ENCODE peak calls at places on chromosomes 6 and 20, in five cellular contexts. C, Q, I, K and V are unnamed samples.

GRCh38 chr6:113352831-113353230 is 504.3 kb upstream of the MARCKS start:
- DNase-seq in C (no peak), Q (no peak), I (no peak), K (no peak), V (no peak)

GRCh38 chr6:129785756-129786135 is 75.4 kb downstream of the TMEM244 start:
- DNase-seq in C (no peak), Q (no peak), I (no peak), K (no peak), V (no peak)

GRCh38 chr6:17015144-17015543 is 86.7 kb upstream of the STMND1 start:
- DNase-seq in C (no peak), Q (no peak), I (no peak), K (peak; percentile 64), V (no peak)

GRCh38 chr6:166032366-166033171 is 135.1 kb downstream of the TBXT start:
- DNase-seq in C (no peak), Q (no peak), I (peak; percentile 51), K (no peak), V (no peak)

GRCh38 chr6:137904822-137905617 is 38.0 kb downstream of the TNFAIP3 start:
- DNase-seq in C (no peak), Q (no peak), I (no peak), K (peak; percentile 88), V (peak; percentile 28)

GRCh38 chr6:82750570-82750969 is 315.1 kb downstream of the UBE3D start:
- DNase-seq in C (no peak), Q (no peak), I (no peak), K (no peak), V (no peak)

GRCh38 chr6:35026434-35027222 is 114.5 kb downstream of the TCP11 start:
- DNase-seq in C (no peak), Q (no peak), I (no peak), K (no peak), V (no peak)

GRCh38 chr6:36126553-36127458 is 3.5 kb upstream of the MAPK13 start:
- DNase-seq in C (no peak), Q (no peak), I (no peak), K (no peak), V (no peak)

GRCh38 chr20:46139908-46140482 is 21.9 kb downstream of the CD40 start:
- DNase-seq in C (no peak), Q (no peak), I (peak; percentile 20), K (no peak), V (no peak)

GRCh38 chr6:104705095-104705707 is 154.5 kb downstream of the HACE1 start:
- DNase-seq in C (no peak), Q (no peak), I (no peak), K (no peak), V (no peak)

GRCh38 chr20:10696650-10697049 is 22.9 kb upstream of the JAG1 start:
- DNase-seq in C (no peak), Q (no peak), I (peak; percentile 32), K (no peak), V (no peak)

GRCh38 chr6:150813319-150813992 is 52.0 kb upstream of the MTHFD1L start:
- DNase-seq in C (no peak), Q (peak; percentile 48), I (no peak), K (peak; percentile 71), V (peak; percentile 76)

GRCh38 chr6:3748208-3748701 is 3.3 kb downstream of the PXDC1 start:
- DNase-seq in C (no peak), Q (no peak), I (peak; percentile 18), K (no peak), V (peak; percentile 79)

GRCh38 chr6:46320505-46320904 is 149.7 kb upstream of the ENPP5 start:
- DNase-seq in C (no peak), Q (no peak), I (no peak), K (no peak), V (no peak)

GRCh38 chr6:144581807-144582537 is 296.8 kb downstream of the UTRN start:
- DNase-seq in C (no peak), Q (no peak), I (peak; percentile 43), K (no peak), V (peak; percentile 20)

GRCh38 chr20:50519036-50519780 is 9.0 kb downstream of the PTPN1 start:
- DNase-seq in C (no peak), Q (peak; percentile 57), I (no peak), K (no peak), V (no peak)

GRCh38 chr6:170130201-170130621 is 160.7 kb downstream of the DLL1 start:
- DNase-seq in C (peak; percentile 60), Q (no peak), I (no peak), K (peak; percentile 40), V (no peak)